ENCODE peak calls at places on chromosomes 2 and 18, in eight cellular contexts. N is heart left ventricle; Y is activated CD8-positive, alpha-beta T cell treated with anti-CD3 and anti-CD28 coated beads for 36 hours; T is bronchial epithelial cell; R is GM10248; E is pancreas; P is breast epithelium; X is nephron progenitor cell. A is an unnamed sample.

GRCh38 chr2:6224267-6224666 is 532.1 kb downstream of the SOX11 start:
- DNase-seq in N (no peak), Y (no peak), T (no peak), R (peak), E (no peak), P (no peak), X (peak), A (no peak)

GRCh38 chr2:162490052-162490717 is 146.3 kb downstream of the GCA start:
- DNase-seq in N (no peak), Y (peak), T (peak), R (peak), E (no peak), P (no peak), X (no peak), A (no peak)

GRCh38 chr18:76986391-76986790 is 146.2 kb downstream of the MBP start:
- DNase-seq in N (no peak), Y (no peak), T (no peak), R (no peak), E (no peak), P (no peak), X (no peak), A (no peak)

GRCh38 chr2:84965827-84966226 is 5.1 kb upstream of the KCMF1 start:
- DNase-seq in N (no peak), Y (no peak), T (no peak), R (no peak), E (no peak), P (no peak), X (no peak), A (no peak)

GRCh38 chr18:69161383-69162028 is 239.2 kb upstream of the DOK6 start:
- DNase-seq in N (peak), Y (no peak), T (no peak), R (no peak), E (no peak), P (no peak), X (no peak), A (no peak)

GRCh38 chr2:178069551-178069950 is 3.0 kb downstream of the PDE11A start:
- DNase-seq in N (no peak), Y (no peak), T (no peak), R (no peak), E (no peak), P (no peak), X (no peak), A (no peak)

GRCh38 chr2:159939946-159940345 is 122.5 kb downstream of the PLA2R1 start:
- DNase-seq in N (no peak), Y (peak), T (peak), R (peak), E (no peak), P (no peak), X (no peak), A (no peak)

GRCh38 chr18:74040008-74040407 is 107.6 kb downstream of the FBXO15 start:
- DNase-seq in N (no peak), Y (no peak), T (no peak), R (no peak), E (no peak), P (no peak), X (no peak), A (no peak)

GRCh38 chr2:229910832-229911412 is 10.9 kb downstream of the TRIP12 start:
- DNase-seq in N (no peak), Y (peak), T (no peak), R (peak), E (no peak), P (no peak), X (no peak), A (no peak)

GRCh38 chr2:233572468-233572867 is 5.9 kb upstream of the USP40 start:
- DNase-seq in N (no peak), Y (no peak), T (no peak), R (no peak), E (no peak), P (no peak), X (no peak), A (no peak)

GRCh38 chr2:200618590-200619021 is 32.8 kb downstream of the AOX1 start:
- DNase-seq in N (no peak), Y (peak), T (peak), R (no peak), E (no peak), P (no peak), X (no peak), A (no peak)

GRCh38 chr18:21897811-21898210 is 157.2 kb downstream of the MIB1 start:
- DNase-seq in N (peak), Y (peak), T (peak), R (peak), E (no peak), P (no peak), X (peak), A (no peak)

GRCh38 chr2:239959059-239959971 is 65.8 kb downstream of the NDUFA10 start:
- DNase-seq in N (no peak), Y (no peak), T (no peak), R (no peak), E (no peak), P (no peak), X (no peak), A (no peak)

GRCh38 chr2:172095905-172096660 is 6.6 kb downstream of the DLX2 start:
- DNase-seq in N (no peak), Y (no peak), T (no peak), R (peak), E (no peak), P (no peak), X (no peak), A (no peak)

GRCh38 chr2:64168231-64168630 is 24.0 kb upstream of the PELI1 start:
- DNase-seq in N (no peak), Y (no peak), T (no peak), R (no peak), E (no peak), P (no peak), X (no peak), A (no peak)

GRCh38 chr2:74690571-74690970 is 36.5 kb downstream of the SEMA4F start:
- DNase-seq in N (no peak), Y (peak), T (peak), R (peak), E (no peak), P (no peak), X (peak), A (no peak)

GRCh38 chr18:2304378-2305175 is 266.7 kb downstream of the METTL4 start:
- DNase-seq in N (no peak), Y (no peak), T (peak), R (no peak), E (no peak), P (no peak), X (no peak), A (no peak)

GRCh38 chr2:148515170-148515569 is 129.4 kb upstream of the EPC2 start:
- DNase-seq in N (no peak), Y (no peak), T (no peak), R (no peak), E (no peak), P (no peak), X (no peak), A (no peak)

GRCh38 chr2:8073928-8074327 is 607.9 kb upstream of the ID2 start:
- DNase-seq in N (no peak), Y (no peak), T (no peak), R (no peak), E (no peak), P (no peak), X (no peak), A (no peak)

GRCh38 chr2:136764397-136765255 is 719 bp upstream of the THSD7B start:
- DNase-seq in N (no peak), Y (peak), T (peak), R (peak), E (peak), P (no peak), X (peak), A (no peak)

GRCh38 chr2:129439686-129440302 is 539.7 kb upstream of the RAB6C start:
- DNase-seq in N (no peak), Y (no peak), T (no peak), R (no peak), E (no peak), P (no peak), X (no peak), A (no peak)

GRCh38 chr18:70394672-70395071 is 105.8 kb downstream of the SOCS6 start:
- DNase-seq in N (no peak), Y (no peak), T (no peak), R (no peak), E (no peak), P (no peak), X (no peak), A (no peak)

GRCh38 chr2:237393523-237393922 is 20.4 kb downstream of the COL6A3 start:
- DNase-seq in N (no peak), Y (no peak), T (peak), R (no peak), E (no peak), P (no peak), X (no peak), A (no peak)

GRCh38 chr2:157596992-157597681 is 31.5 kb downstream of the ACVR1C start:
- DNase-seq in N (peak), Y (peak), T (no peak), R (peak), E (peak), P (no peak), X (peak), A (peak)

GRCh38 chr2:153145470-153145869 is 333.1 kb downstream of the RPRM start:
- DNase-seq in N (no peak), Y (no peak), T (no peak), R (no peak), E (peak), P (no peak), X (no peak), A (no peak)

GRCh38 chr2:66377832-66378231 is 57.1 kb upstream of the MEIS1 start:
- DNase-seq in N (no peak), Y (no peak), T (no peak), R (no peak), E (no peak), P (no peak), X (no peak), A (no peak)

GRCh38 chr2:240502430-240503121 is 55.2 kb downstream of the ANKMY1 start:
- DNase-seq in N (no peak), Y (no peak), T (no peak), R (no peak), E (peak), P (peak), X (no peak), A (no peak)

GRCh38 chr2:110931648-110932047 is 189.1 kb upstream of the BCL2L11 start:
- DNase-seq in N (no peak), Y (no peak), T (peak), R (no peak), E (no peak), P (no peak), X (no peak), A (no peak)

GRCh38 chr2:174985624-174986023 is 19.6 kb downstream of the CHN1 start:
- DNase-seq in N (no peak), Y (no peak), T (peak), R (no peak), E (no peak), P (no peak), X (no peak), A (no peak)
- TF ChIP-seq CTCF in N (peak), Y (peak), T (peak), R (peak), E (no peak), P (peak), X (peak), A (no peak)

GRCh38 chr2:217990389-217990788 is 12.4 kb downstream of the TNS1 start:
- DNase-seq in N (no peak), Y (no peak), T (no peak), R (no peak), E (no peak), P (no peak), X (no peak), A (no peak)

GRCh38 chr2:217987391-217987790 is 15.4 kb downstream of the TNS1 start:
- DNase-seq in N (no peak), Y (no peak), T (no peak), R (no peak), E (no peak), P (peak), X (no peak), A (no peak)

GRCh38 chr2:217989221-217989948 is 13.4 kb downstream of the TNS1 start:
- DNase-seq in N (no peak), Y (peak), T (no peak), R (no peak), E (no peak), P (no peak), X (no peak), A (no peak)

GRCh38 chr2:217988014-217988839 is 14.6 kb downstream of the TNS1 start:
- DNase-seq in N (peak), Y (peak), T (peak), R (peak), E (peak), P (peak), X (peak), A (peak)

GRCh38 chr2:217988840-217989204 is 14.0 kb downstream of the TNS1 start:
- DNase-seq in N (no peak), Y (no peak), T (no peak), R (no peak), E (no peak), P (no peak), X (no peak), A (no peak)
- TF ChIP-seq CTCF in N (no peak), Y (peak), T (no peak), R (no peak), E (no peak), P (no peak), X (peak), A (no peak)

GRCh38 chr2:176553685-176554106 is 284.5 kb downstream of the MTX2 start:
- DNase-seq in N (peak), Y (peak), T (peak), R (no peak), E (peak), P (peak), X (peak), A (peak)
- TF ChIP-seq CTCF in N (no peak), Y (no peak), T (no peak), R (no peak), E (no peak), P (no peak), X (no peak), A (no peak)

GRCh38 chr2:69829243-69830044 is at the start of gene GMCL1:
- DNase-seq in N (peak), Y (peak), T (peak), R (peak), E (peak), P (peak), X (peak), A (peak)
- TF ChIP-seq CTCF in N (peak), Y (no peak), T (no peak), R (no peak), E (no peak), P (no peak), X (no peak), A (no peak)